ENCODE peak calls at places on chromosomes 12 and 14, in ten cellular contexts. K is mesothelial cell of epicardium, F is heart right ventricle, J is neural progenitor cell, C is NB4, X is PC-3, U is IMR-90, W is endothelial cell, H is stomach, D is neural crest cell. N is an unnamed sample.

GRCh38 chr14:67457782-67458181 is 30.7 kb downstream of the TMEM229B start:
- DNase-seq in K (no peak), C (no peak), W (no peak), H (peak), U (no peak), J (peak), D (no peak), X (peak), F (peak), N (no peak)

GRCh38 chr14:25132094-25132493 is 82.1 kb upstream of the STXBP6 start:
- DNase-seq in X (no peak), W (no peak), U (no peak), C (no peak), J (no peak), H (no peak), K (no peak), D (no peak), F (no peak), N (no peak)

GRCh38 chr14:92323916-92324818 is 1.2 kb downstream of the SLC24A4 start:
- DNase-seq in W (no peak), D (no peak), H (no peak), X (no peak), F (no peak), K (no peak), J (peak), C (no peak), U (no peak), N (no peak)

GRCh38 chr14:72275242-72275641 is 343.0 kb downstream of the RGS6 start:
- DNase-seq in H (no peak), F (no peak), J (peak), U (no peak), D (no peak), W (no peak), C (no peak), X (no peak), K (no peak), N (no peak)

GRCh38 chr14:91858536-91859275 is 8.6 kb downstream of the TC2N start:
- DNase-seq in C (peak), U (peak), W (no peak), H (no peak), F (no peak), J (no peak), K (no peak), X (peak), D (no peak), N (peak)

GRCh38 chr14:85907536-85907935 is 377.6 kb downstream of the FLRT2 start:
- DNase-seq in D (no peak), C (no peak), W (no peak), J (peak), K (no peak), U (no peak), H (no peak), X (no peak), F (no peak), N (no peak)

GRCh38 chr14:59870277-59871165 is at the start of gene RTN1:
- DNase-seq in F (peak), C (peak), W (peak), D (peak), X (peak), U (peak), H (peak), J (peak), K (peak), N (peak)

GRCh38 chr12:93970892-93971688 is 177.3 kb upstream of the PLXNC1 start:
- DNase-seq in F (no peak), K (no peak), J (no peak), U (no peak), H (no peak), X (no peak), C (no peak), W (no peak), D (no peak), N (no peak)

GRCh38 chr12:32053881-32054624 is 52.6 kb upstream of the BICD1 start:
- DNase-seq in F (no peak), X (no peak), K (no peak), U (peak), H (no peak), J (no peak), W (no peak), D (no peak), C (no peak), N (no peak)

GRCh38 chr12:83954071-83954789 is 958.4 kb downstream of the SLC6A15 start:
- DNase-seq in W (no peak), H (no peak), U (no peak), F (no peak), K (no peak), J (peak), X (no peak), D (no peak), C (no peak), N (no peak)

GRCh38 chr14:102086346-102086971 is 385 bp downstream of the HSP90AA1 start:
- DNase-seq in X (peak), F (peak), D (no peak), K (peak), H (peak), W (no peak), U (peak), C (peak), J (no peak), N (peak)

GRCh38 chr12:47822386-47822785 is 2.7 kb upstream of the HDAC7 start:
- DNase-seq in D (no peak), U (no peak), W (no peak), H (no peak), K (no peak), J (no peak), X (no peak), F (no peak), C (no peak), N (no peak)

GRCh38 chr12:64883264-64884163 is 59.1 kb downstream of the TBC1D30 start:
- DNase-seq in F (no peak), K (no peak), W (peak), C (no peak), J (peak), H (no peak), D (no peak), X (no peak), U (no peak), N (no peak)

GRCh38 chr12:70236990-70237389 is 6.2 kb upstream of the CNOT2 start:
- DNase-seq in K (no peak), J (peak), U (no peak), F (no peak), H (no peak), W (no peak), D (no peak), X (no peak), C (no peak), N (no peak)

GRCh38 chr12:89565002-89565401 is 39.2 kb upstream of the POC1B start:
- DNase-seq in K (no peak), J (no peak), H (no peak), D (no peak), W (no peak), U (no peak), C (no peak), X (no peak), F (no peak), N (no peak)

GRCh38 chr14:47744155-47744554 is 68.8 kb upstream of the MDGA2 start:
- DNase-seq in C (peak), W (no peak), X (no peak), U (no peak), K (no peak), H (no peak), F (no peak), J (no peak), D (no peak), N (no peak)

GRCh38 chr12:19744760-19745218 is 305.5 kb downstream of the AEBP2 start:
- DNase-seq in C (no peak), H (no peak), X (no peak), D (no peak), K (no peak), U (peak), F (no peak), W (no peak), J (no peak), N (peak)

GRCh38 chr12:65998536-65999530 is 131.7 kb downstream of the LLPH start:
- DNase-seq in H (no peak), W (no peak), K (no peak), X (no peak), C (no peak), J (no peak), F (no peak), U (peak), D (no peak), N (no peak)

GRCh38 chr14:64801800-64802199 is 77.9 kb downstream of the SPTB start:
- DNase-seq in X (peak), U (peak), D (peak), J (peak), H (no peak), W (peak), C (peak), F (no peak), K (no peak), N (peak)

GRCh38 chr14:81298911-81299310 is 78.2 kb upstream of the GTF2A1 start:
- DNase-seq in H (no peak), C (no peak), X (no peak), W (no peak), K (no peak), D (no peak), U (no peak), F (no peak), J (no peak), N (no peak)

GRCh38 chr12:107349008-107349747 is 255.8 kb upstream of the CRY1 start:
- DNase-seq in F (no peak), D (no peak), U (peak), X (peak), H (no peak), J (peak), K (no peak), W (peak), C (no peak), N (peak)

GRCh38 chr14:23301288-23301968 is 1.2 kb downstream of the PPP1R3E start:
- DNase-seq in H (peak), C (peak), J (peak), U (peak), F (peak), D (peak), W (peak), X (peak), K (peak), N (peak)

GRCh38 chr14:51783765-51784164 is 76.6 kb upstream of the GNG2 start:
- DNase-seq in J (no peak), W (no peak), U (peak), X (peak), D (no peak), H (no peak), C (peak), F (no peak), K (no peak), N (peak)

GRCh38 chr14:101815994-101816393 is 54.5 kb downstream of the PPP2R5C start:
- DNase-seq in J (no peak), F (no peak), C (no peak), X (no peak), D (no peak), U (no peak), H (no peak), W (no peak), K (no peak), N (no peak)

GRCh38 chr12:112900298-112901145 is 6.2 kb upstream of the OAS1 start:
- DNase-seq in U (peak), H (peak), W (peak), D (peak), J (peak), F (no peak), C (peak), K (no peak), X (peak), N (peak)

GRCh38 chr14:22432348-22432976 is 156.6 kb downstream of the DAD1 start:
- DNase-seq in F (no peak), H (peak), D (no peak), K (no peak), C (peak), U (peak), X (peak), J (no peak), W (no peak), N (peak)

GRCh38 chr14:90184094-90184493 is 72.3 kb upstream of the PSMC1 start:
- DNase-seq in F (no peak), K (no peak), W (no peak), D (no peak), U (no peak), H (no peak), X (no peak), C (no peak), J (no peak), N (no peak)

GRCh38 chr14:37056473-37056872 is 115.9 kb downstream of the SLC25A21 start:
- DNase-seq in K (no peak), J (no peak), W (no peak), F (no peak), D (no peak), U (peak), X (peak), C (no peak), H (no peak), N (peak)

GRCh38 chr12:34402899-34403705 is 380.8 kb downstream of the ALG10 start:
- DNase-seq in W (peak), J (no peak), H (peak), U (no peak), X (no peak), F (peak), C (no peak), D (no peak), K (peak), N (no peak)

GRCh38 chr14:104267895-104268294 is 129.5 kb downstream of the KIF26A start:
- DNase-seq in H (peak), W (peak), U (no peak), F (no peak), D (no peak), X (no peak), J (no peak), C (no peak), K (no peak), N (no peak)

GRCh38 chr12:99135376-99135775 is 490.3 kb downstream of the APAF1 start:
- DNase-seq in X (no peak), W (no peak), C (no peak), J (no peak), F (no peak), K (no peak), U (no peak), H (no peak), D (no peak), N (no peak)

GRCh38 chr12:91460457-91460856 is 277.8 kb upstream of the DCN start:
- DNase-seq in X (no peak), K (no peak), U (no peak), C (no peak), D (no peak), W (no peak), F (no peak), H (no peak), J (no peak), N (no peak)

GRCh38 chr14:53411110-53411509 is 258.0 kb upstream of the DDHD1 start:
- DNase-seq in K (no peak), X (no peak), H (no peak), C (no peak), U (peak), D (no peak), W (no peak), J (no peak), F (no peak), N (no peak)

GRCh38 chr14:69536976-69537375 is 37.7 kb downstream of the CCDC177 start:
- DNase-seq in U (no peak), J (no peak), C (no peak), W (no peak), F (no peak), K (no peak), X (no peak), D (no peak), H (no peak), N (no peak)

GRCh38 chr14:23300687-23301223 is 1.9 kb downstream of the PPP1R3E start:
- DNase-seq in H (no peak), W (no peak), U (peak), K (no peak), D (no peak), X (peak), F (peak), C (peak), J (peak), N (peak)

GRCh38 chr12:65656904-65657351 is 167.4 kb upstream of the HMGA2 start:
- DNase-seq in D (no peak), F (no peak), H (no peak), W (no peak), X (peak), J (no peak), K (no peak), C (peak), U (peak), N (peak)

DNA sequence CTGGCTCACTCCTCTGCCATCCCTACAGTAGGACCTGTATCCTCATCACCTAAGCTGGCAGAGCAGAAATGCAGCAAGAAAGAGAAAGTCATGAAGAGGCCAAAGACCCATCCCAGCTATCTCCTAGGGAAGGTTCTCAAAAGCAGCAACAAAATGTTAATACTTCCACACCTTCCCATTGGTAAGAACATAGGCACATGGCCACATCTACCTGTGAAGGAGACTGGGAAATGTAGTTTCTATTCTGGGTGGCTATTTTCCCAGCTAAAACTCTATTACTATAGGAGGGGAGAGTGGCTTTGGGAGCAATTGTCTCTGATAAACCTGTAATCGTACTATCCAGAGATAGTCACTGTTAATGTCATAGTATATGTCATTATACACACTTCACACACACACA is 13.7 kb upstream of the EIF2B2 start:
- DNase-seq in W (no peak), X (no peak), J (no peak), K (no peak), F (no peak), U (no peak), C (no peak), H (no peak), D (no peak), N (no peak)
- TF ChIP-seq CTCF in W (no peak), X (no peak), J (no peak), K (no peak), F (no peak), U (no peak), C (no peak), H (no peak), D (no peak), N (no peak)

DNA sequence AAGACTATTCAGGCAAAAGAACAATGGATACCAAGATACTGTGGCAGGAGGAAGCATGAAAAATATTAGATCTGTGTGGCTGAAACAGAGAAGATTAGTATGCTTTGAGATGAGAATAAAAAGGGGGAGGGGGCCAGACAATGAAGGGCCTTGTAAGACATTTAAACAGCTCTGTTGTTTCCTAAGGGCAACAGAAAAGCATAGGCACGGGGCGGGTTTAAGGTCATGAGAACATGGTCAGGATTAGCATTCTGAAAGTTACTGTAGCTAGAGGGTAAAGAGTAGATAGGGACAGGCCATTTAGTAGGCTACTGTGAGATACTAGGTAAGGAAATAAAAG is 18.6 kb downstream of the INTS13 start:
- DNase-seq in J (no peak), H (no peak), U (no peak), X (no peak), K (no peak), W (no peak), D (peak), C (no peak), F (no peak), N (no peak)
- TF ChIP-seq CTCF in J (no peak), H (no peak), U (no peak), X (no peak), K (no peak), W (no peak), D (no peak), C (no peak), F (no peak), N (no peak)

DNA sequence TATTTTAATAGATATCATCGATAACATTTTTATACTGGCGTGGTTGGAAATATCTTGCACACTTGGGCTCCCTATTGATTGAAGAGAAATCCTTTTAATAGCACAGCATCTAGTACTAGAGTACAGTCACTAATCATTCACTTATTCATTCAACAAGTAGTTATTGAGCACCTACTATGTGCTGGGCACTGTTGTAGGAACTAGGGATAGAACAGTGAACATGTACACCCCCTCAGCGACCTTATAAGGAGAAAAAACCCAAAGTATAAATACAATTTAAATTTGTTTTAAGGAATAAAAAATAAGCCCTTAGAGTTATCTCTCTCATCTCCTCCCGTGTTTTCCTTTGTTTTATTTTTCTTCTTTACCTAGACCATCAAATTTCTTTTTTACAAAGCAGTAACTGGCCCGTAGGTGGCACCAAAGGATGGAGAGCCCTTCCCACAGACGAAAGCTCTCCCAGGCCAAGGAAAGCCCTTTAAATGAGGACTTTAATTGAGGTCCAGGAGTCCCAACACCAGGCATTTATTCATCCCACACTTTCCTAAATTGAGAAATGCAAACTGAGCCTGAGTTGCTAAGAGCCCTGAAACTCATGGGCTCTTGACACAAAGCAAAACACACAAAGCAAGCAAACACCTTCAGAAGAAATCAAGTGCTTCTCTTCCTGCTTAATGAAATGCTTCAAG is 29.0 kb downstream of the PEBP1 start:
- DNase-seq in C (peak), W (peak), J (peak), H (no peak), U (peak), X (peak), K (no peak), D (peak), F (no peak), N (peak)
- TF ChIP-seq CTCF in C (peak), W (peak), J (peak), H (no peak), U (peak), X (peak), K (peak), D (peak), F (peak), N (peak)

GRCh38 chr12:109764123-109764522 is 50.5 kb downstream of the FAM222A start:
- DNase-seq in H (peak), F (no peak), X (no peak), C (peak), W (no peak), D (no peak), J (peak), K (no peak), U (no peak), N (no peak)
- TF ChIP-seq CTCF in H (no peak), F (no peak), X (peak), C (peak), W (no peak), D (peak), J (peak), K (no peak), U (no peak), N (no peak)

GRCh38 chr12:25810683-25811082 is 147.8 kb upstream of the RASSF8 start:
- DNase-seq in F (no peak), H (no peak), C (no peak), D (no peak), K (no peak), J (no peak), W (no peak), U (no peak), X (no peak), N (no peak)

GRCh38 chr12:25812295-25812694 is 146.2 kb upstream of the RASSF8 start:
- DNase-seq in H (no peak), U (no peak), X (peak), K (no peak), C (no peak), J (no peak), W (no peak), F (no peak), D (no peak), N (no peak)

GRCh38 chr12:25811656-25812126 is 146.8 kb upstream of the RASSF8 start:
- DNase-seq in J (no peak), X (peak), F (no peak), D (no peak), U (peak), C (peak), H (no peak), K (no peak), W (no peak), N (peak)

GRCh38 chr12:25816637-25817036 is 141.8 kb upstream of the RASSF8 start:
- DNase-seq in H (no peak), W (no peak), C (no peak), D (no peak), X (peak), U (peak), F (no peak), J (no peak), K (no peak), N (no peak)

DNA sequence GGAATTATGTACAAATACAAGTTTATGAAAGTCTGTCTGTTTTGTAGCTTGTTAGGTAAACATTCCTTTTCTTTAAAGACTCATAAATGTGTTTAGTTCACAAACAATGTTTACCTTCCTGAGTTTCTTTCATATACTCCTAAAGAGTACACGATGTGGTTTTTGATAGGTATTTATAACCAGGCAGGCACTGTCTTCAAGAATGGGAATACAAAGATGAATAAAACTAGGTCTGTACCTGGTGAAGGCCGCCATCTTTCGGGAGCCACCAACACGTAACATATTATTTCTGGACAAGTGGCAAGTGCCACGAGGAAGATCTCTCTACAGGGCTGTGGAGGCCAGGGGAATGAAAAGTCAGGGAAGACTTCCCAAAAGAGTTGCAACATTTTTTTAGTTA is 144.6 kb upstream of the RASSF8 start:
- DNase-seq in F (no peak), W (no peak), D (no peak), U (no peak), H (no peak), C (no peak), J (no peak), K (no peak), X (peak), N (no peak)
- TF ChIP-seq CTCF in F (no peak), W (no peak), D (no peak), U (no peak), H (no peak), C (no peak), J (no peak), K (no peak), X (no peak), N (no peak)

GRCh38 chr12:52221912-52222457 is 11.1 kb upstream of the KRT7 start:
- DNase-seq in X (peak), C (peak), W (peak), U (peak), F (peak), H (peak), K (no peak), J (peak), D (peak), N (peak)
- TF ChIP-seq CTCF in X (peak), C (peak), W (peak), U (peak), F (peak), H (no peak), K (peak), J (peak), D (peak), N (peak)